ENCODE peak calls at places on chromosomes 13 and 19, in six cellular contexts. V is ovary, E is lower lobe of right lung, B is IMR-90, S is AG04450, K is uterus. R is an unnamed sample. For H3K9me3, the result is how much of the 10 kb centered on the place peaks cover.

GRCh38 chr19:788821-789472 is 8.3 kb upstream of the PTBP1 start:
- DNase-seq in V (no peak), E (no peak), B (no peak), S (no peak), K (no peak), R (no peak)

GRCh38 chr19:51354103-51354741 is 12.0 kb downstream of the ETFB start:
- DNase-seq in V (no peak), E (no peak), B (no peak), S (no peak), K (no peak), R (no peak)

GRCh38 chr19:44623080-44623479 is 9.7 kb downstream of the IGSF23 start:
- DNase-seq in V (no peak), E (no peak), B (peak), S (no peak), K (no peak), R (no peak)

GRCh38 chr13:73776137-73776785 is 357.9 kb downstream of the KLF12 start:
- DNase-seq in V (no peak), E (no peak), B (peak), S (no peak), K (no peak), R (no peak)

GRCh38 chr13:79802389-79803140 is 321.6 kb downstream of the NDFIP2 start:
- DNase-seq in V (no peak), E (no peak), B (no peak), S (no peak), K (no peak), R (no peak)

GRCh38 chr19:28541602-28542393 is 671.2 kb downstream of the UQCRFS1 start:
- DNase-seq in V (no peak), E (no peak), B (no peak), S (no peak), K (no peak), R (no peak)

GRCh38 chr19:35006342-35006998 is 6.3 kb downstream of the GRAMD1A start:
- DNase-seq in V (no peak), E (peak), B (peak), S (no peak), K (no peak), R (no peak)

GRCh38 chr13:97914537-97914936 is 38.9 kb upstream of the IPO5 start:
- DNase-seq in V (no peak), E (no peak), B (peak), S (no peak), K (no peak), R (no peak)

GRCh38 chr13:99655351-99656091 is 154.2 kb downstream of the TM9SF2 start:
- DNase-seq in V (no peak), E (no peak), B (peak), S (no peak), K (no peak), R (no peak)

GRCh38 chr13:35872369-35872768 is 258.8 kb downstream of the DCLK1 start:
- DNase-seq in V (no peak), E (no peak), B (no peak), S (no peak), K (no peak), R (no peak)

GRCh38 chr19:6976197-6976596 is 45.0 kb downstream of the MBD3L2B start:
- DNase-seq in V (no peak), E (no peak), B (no peak), S (no peak), K (no peak), R (no peak)

GRCh38 chr19:6983448-6983847 is 37.8 kb downstream of the MBD3L2B start:
- DNase-seq in V (no peak), E (no peak), B (no peak), S (no peak), K (no peak), R (no peak)

DNA sequence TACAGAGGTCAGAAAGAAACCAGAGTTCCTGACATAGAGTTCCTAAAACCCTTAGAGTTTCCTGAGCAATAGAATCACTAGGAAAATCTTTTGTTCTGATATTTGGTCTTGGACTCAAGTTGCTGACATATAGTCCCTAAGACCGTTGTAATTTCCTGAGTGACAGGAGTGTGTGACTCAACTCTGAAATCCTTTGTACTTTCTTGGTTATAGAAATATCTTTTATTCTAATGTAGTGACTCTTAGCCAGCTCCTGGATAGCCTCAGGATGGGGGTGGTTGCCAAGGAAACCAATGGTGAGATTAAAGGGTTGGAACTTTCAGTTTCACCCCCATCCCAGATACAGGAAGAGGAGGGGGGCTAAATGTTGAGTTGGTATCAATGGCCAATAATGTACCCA is 41.9 kb downstream of the MBD3L2B start:
- DNase-seq in V (no peak), E (no peak), B (no peak), S (no peak), K (no peak), R (no peak)
- H3K9me3 ChIP-seq in V (under half), E (under half), B (under half), S (under half), K (under half), R (under half)

GRCh38 chr19:23328211-23328610 is 67.1 kb downstream of the ZNF91 start:
- DNase-seq in V (no peak), E (no peak), B (no peak), S (no peak), K (no peak), R (no peak)
- H3K9me3 ChIP-seq in V (under half), E (under half), B (under half), S (under half), K (under half), R (under half)

DNA sequence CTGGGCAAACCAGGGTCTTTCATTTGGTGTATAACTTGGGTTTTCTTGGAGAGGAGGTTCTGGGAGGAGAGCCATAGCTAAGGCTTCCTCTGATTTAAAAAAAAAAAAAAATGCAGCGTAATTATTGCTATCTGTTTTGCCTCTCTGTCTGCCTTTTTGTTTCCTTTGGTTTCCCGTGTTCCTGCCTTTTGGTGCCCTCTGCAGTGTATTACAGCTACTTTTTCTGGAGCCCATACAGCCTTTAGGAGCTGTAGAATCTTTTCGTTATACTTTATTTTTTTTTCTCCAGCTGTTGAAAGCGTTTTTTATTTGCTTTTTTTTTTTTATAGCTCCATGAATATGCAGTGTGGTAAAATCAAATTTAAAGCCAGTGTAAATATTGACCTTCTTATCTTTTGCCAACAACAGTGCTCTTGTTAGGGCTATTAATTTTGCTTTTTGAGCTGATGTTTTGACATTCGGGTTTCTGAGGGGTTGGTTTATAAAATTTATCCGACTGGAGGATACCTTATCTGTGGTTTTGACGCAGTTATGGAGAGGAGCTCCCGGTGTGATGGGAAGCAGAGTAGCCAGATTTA is 38.1 kb downstream of the ZNF493 start:
- DNase-seq in V (no peak), E (no peak), B (no peak), S (no peak), K (no peak), R (no peak)
- H3K9me3 ChIP-seq in V (under half), E (under half), B (under half), S (under half), K (under half), R (under half)

DNA sequence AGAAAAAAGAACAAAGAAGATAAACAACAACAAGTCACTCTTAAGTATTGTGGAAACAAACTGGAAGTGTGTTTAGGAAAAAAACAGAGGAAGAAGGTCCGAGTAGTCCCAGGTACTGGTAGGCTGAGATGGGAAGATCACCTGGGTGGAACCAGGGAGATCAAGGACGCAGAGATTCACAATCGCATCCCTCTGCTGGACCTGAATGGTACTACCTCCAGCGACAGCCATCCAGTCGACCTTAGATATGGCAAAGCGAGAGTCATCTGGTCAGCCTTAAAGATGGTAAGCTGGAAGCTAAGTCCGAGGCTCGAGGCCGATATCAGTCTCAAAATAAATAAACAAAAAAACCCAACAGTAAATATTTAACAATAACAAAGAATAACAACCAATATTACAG is 44.9 kb upstream of the ZNF91 start:
- DNase-seq in V (no peak), E (no peak), B (no peak), S (no peak), K (no peak), R (no peak)
- H3K9me3 ChIP-seq in V (under half), E (under half), B (under half), S (under half), K (under half), R (under half)

GRCh38 chr13:30881931-30882899 is 23.9 kb upstream of the MEDAG start:
- DNase-seq in V (no peak), E (no peak), B (no peak), S (no peak), K (peak), R (no peak)

GRCh38 chr13:30877335-30877734 is 28.7 kb upstream of the MEDAG start:
- DNase-seq in V (no peak), E (no peak), B (peak), S (no peak), K (no peak), R (no peak)

GRCh38 chr13:30880756-30881155 is 25.3 kb upstream of the MEDAG start:
- DNase-seq in V (no peak), E (no peak), B (peak), S (peak), K (no peak), R (no peak)

GRCh38 chr13:30881191-30881651 is 24.9 kb upstream of the MEDAG start:
- DNase-seq in V (no peak), E (no peak), B (no peak), S (no peak), K (peak), R (no peak)

DNA sequence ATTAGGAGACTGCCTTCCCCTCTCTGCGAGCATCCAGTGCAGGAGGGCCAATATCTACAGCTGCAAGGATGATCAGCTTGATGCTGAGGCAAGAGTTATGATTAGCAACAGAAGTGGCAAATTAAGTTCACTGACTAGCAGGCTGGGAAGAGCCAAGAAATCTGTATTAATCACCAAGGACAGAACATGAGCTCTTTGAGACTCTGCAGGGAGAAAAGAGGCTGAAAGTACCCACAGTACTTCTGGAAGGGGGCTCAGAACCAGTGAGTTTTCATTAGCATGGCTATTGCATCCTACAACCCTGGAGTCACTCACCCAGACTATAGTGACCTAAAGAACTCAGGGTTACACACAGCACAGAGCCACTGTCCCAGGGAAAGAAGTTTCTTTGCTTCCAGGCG is 25.9 kb upstream of the MEDAG start:
- DNase-seq in V (no peak), E (no peak), B (peak), S (no peak), K (no peak), R (no peak)
- H3K9me3 ChIP-seq in V (under half), E (under half), B (under half), S (under half), K (under half), R (under half)

GRCh38 chr19:2852598-2852997 is 11.3 kb downstream of the ZNF555 start:
- DNase-seq in V (no peak), E (no peak), B (no peak), S (no peak), K (no peak), R (no peak)

GRCh38 chr19:2853015-2853606 is 11.8 kb downstream of the ZNF555 start:
- DNase-seq in V (no peak), E (no peak), B (no peak), S (no peak), K (no peak), R (no peak)

GRCh38 chr19:2856457-2857055 is 10.6 kb upstream of the ZNF556 start:
- DNase-seq in V (no peak), E (no peak), B (no peak), S (no peak), K (no peak), R (no peak)

GRCh38 chr19:2858864-2859263 is 8.3 kb upstream of the ZNF556 start:
- DNase-seq in V (no peak), E (no peak), B (no peak), S (no peak), K (no peak), R (no peak)

DNA sequence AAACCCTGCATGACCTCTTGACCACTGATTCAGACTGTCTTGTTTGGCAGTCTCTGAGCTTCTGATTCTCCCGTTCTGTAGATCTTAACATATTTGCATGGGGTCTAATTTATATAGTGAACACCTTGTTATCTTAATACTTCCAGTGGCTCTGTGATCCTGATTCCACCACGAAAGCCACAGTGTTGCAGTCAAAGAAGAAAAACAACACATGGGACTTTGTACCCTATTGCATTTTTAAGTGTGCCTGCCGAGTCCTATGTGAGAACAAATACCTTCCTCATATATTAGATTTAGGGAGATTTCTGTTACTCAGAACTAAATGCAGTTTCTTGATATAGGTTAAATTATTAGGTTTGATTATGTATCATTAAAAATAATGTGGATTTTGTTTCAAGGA is 12.3 kb upstream of the ZNF556 start:
- DNase-seq in V (no peak), E (no peak), B (no peak), S (no peak), K (no peak), R (no peak)
- H3K9me3 ChIP-seq in V (under half), E (half or more), B (half or more), S (half or more), K (under half), R (under half)